ENCODE peak calls at places on chromosomes 7 and 10, in four cellular contexts. V, J, Z and O are unnamed samples.

GRCh38 chr7:153657182-153657800 is 394.9 kb upstream of the DPP6 start:
- DNase-seq in Z (no peak), V (no peak), J (no peak), O (no peak)

GRCh38 chr7:11748884-11749283 is 83.1 kb downstream of the THSD7A start:
- DNase-seq in Z (no peak), V (no peak), J (no peak), O (no peak)

GRCh38 chr10:119657725-119658124 is 6.5 kb downstream of the BAG3 start:
- DNase-seq in J (peak; percentile 63), V (no peak), Z (no peak), O (peak; percentile 55)

GRCh38 chr10:129605986-129606518 is 139.0 kb downstream of the MGMT start:
- DNase-seq in V (no peak), J (no peak), Z (no peak), O (no peak)

GRCh38 chr10:13331641-13332040 is 16.5 kb downstream of the SEPHS1 start:
- DNase-seq in Z (no peak), J (no peak), V (no peak), O (no peak)

GRCh38 chr7:75981450-75982305 is 12.7 kb downstream of the TMEM120A start:
- DNase-seq in V (no peak), J (no peak), Z (peak; percentile 61), O (no peak)

GRCh38 chr10:13917791-13918190 is 331.0 kb downstream of the PRPF18 start:
- DNase-seq in V (no peak), Z (no peak), J (no peak), O (no peak)

GRCh38 chr10:43203491-43204393 is 63.1 kb downstream of the RASGEF1A start:
- DNase-seq in V (peak; percentile 26), Z (peak; percentile 76), J (no peak), O (peak; percentile 48)

GRCh38 chr7:36604801-36605200 is 119.5 kb downstream of the AOAH start:
- DNase-seq in V (no peak), Z (no peak), J (no peak), O (no peak)

GRCh38 chr7:140661124-140661523 is 11.6 kb upstream of the ADCK2 start:
- DNase-seq in Z (no peak), J (peak; percentile 51), V (no peak), O (no peak)

GRCh38 chr10:77296534-77297369 is 340.9 kb downstream of the KCNMA1 start:
- DNase-seq in Z (no peak), J (no peak), V (no peak), O (no peak)

GRCh38 chr10:122265896-122266295 is 5.2 kb upstream of the BTBD16 start:
- DNase-seq in V (no peak), Z (no peak), J (no peak), O (no peak)

GRCh38 chr10:60821661-60822060 is 43.4 kb downstream of the CDK1 start:
- DNase-seq in Z (no peak), V (no peak), J (no peak), O (no peak)

GRCh38 chr7:73893342-73894101 is 32.6 kb downstream of the TMEM270 start:
- DNase-seq in Z (no peak), J (peak; percentile 62), V (peak; percentile 92), O (peak; percentile 49)

DNA sequence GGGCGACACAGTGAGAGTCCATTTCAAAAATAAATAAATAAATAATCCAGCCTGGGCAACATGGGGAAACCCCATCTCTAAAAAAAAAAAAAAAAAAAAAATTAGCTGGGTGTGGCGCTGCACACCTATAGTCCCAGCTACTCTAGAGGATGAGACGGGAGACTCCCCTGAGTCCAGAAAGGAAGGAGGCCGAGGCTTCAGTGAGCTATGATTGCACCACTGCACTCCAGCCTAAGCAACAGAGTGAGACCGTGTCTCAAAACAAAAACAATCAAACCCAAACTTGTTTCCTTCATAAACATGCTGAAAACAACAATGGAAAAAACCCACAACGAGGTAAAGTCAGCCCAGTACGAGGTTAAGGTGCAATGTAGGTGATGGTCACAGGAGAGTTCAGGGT is 1.2 kb downstream of the COX19 start:
- DNase-seq in V (no peak), Z (no peak), J (no peak), O (no peak)
- H3K4me1 ChIP-seq in V (peaks cover 24% of the 10 kb centered on the region), Z (peaks cover 33% of the 10 kb centered on the region), J (peaks cover 3% of the 10 kb centered on the region), O (peaks cover 22% of the 10 kb centered on the region)

DNA sequence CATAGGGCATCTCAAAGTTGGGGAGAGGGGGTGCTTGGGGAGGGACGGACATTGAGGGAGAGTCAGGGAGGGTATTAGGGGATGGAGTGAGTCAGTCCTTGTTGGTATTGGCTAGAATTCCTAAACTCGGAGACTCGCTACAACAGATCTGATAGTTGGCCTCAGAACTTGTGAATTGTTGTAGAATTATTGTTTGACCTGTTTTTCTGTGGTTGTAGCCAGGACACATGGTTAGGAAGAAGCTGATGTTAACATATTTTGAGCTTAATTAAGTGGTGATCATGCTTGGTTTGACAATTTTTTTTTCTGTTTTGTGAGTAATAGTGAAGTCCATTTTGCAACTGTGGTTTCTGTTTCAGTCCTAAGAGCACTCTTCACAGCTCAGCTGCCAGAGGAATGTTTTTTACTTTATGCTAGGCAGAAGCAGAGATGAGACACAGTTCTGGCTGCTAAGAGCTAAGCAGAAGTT is 1190.3 kb upstream of the C7orf33 start:
- DNase-seq in J (peak; percentile 72), V (no peak), Z (no peak), O (no peak)
- H3K4me3 ChIP-seq in J (peak overlapping the region; percentile 46), V (no peak overlapping the region), Z (no peak overlapping the region), O (no peak overlapping the region)

GRCh38 chr10:79105818-79106217 is 37.1 kb downstream of the ZMIZ1 start:
- DNase-seq in V (no peak), J (no peak), Z (no peak), O (no peak)
- H3K4me1 ChIP-seq in V (peaks cover 70% of the 10 kb centered on the region), J (peaks cover 27% of the 10 kb centered on the region), Z (peaks cover 65% of the 10 kb centered on the region), O (peaks cover 38% of the 10 kb centered on the region)

GRCh38 chr10:90801608-90802007 is 56.2 kb downstream of the HTR7 start:
- DNase-seq in J (no peak), Z (no peak), V (no peak), O (no peak)

GRCh38 chr10:90800232-90800796 is 57.5 kb downstream of the HTR7 start:
- DNase-seq in Z (no peak), V (no peak), J (no peak), O (no peak)

GRCh38 chr10:90805211-90805610 is 52.6 kb downstream of the HTR7 start:
- DNase-seq in J (no peak), Z (no peak), V (no peak), O (no peak)

GRCh38 chr10:90806677-90807076 is 51.2 kb downstream of the HTR7 start:
- DNase-seq in V (no peak), Z (no peak), J (no peak), O (no peak)

GRCh38 chr10:90804354-90804753 is 53.5 kb downstream of the HTR7 start:
- DNase-seq in V (no peak), Z (no peak), J (no peak), O (no peak)
- H3K4me3 ChIP-seq in V (no peak overlapping the region), Z (no peak overlapping the region), J (no peak overlapping the region), O (no peak overlapping the region)

GRCh38 chr7:117894037-117894436 is 20.8 kb upstream of the CTTNBP2 start:
- DNase-seq in Z (no peak), V (no peak), J (no peak), O (no peak)
- H3K4me1 ChIP-seq in Z (no peaks in the 10 kb centered on the region), V (no peaks in the 10 kb centered on the region), J (no peaks in the 10 kb centered on the region), O (no peaks in the 10 kb centered on the region)

DNA sequence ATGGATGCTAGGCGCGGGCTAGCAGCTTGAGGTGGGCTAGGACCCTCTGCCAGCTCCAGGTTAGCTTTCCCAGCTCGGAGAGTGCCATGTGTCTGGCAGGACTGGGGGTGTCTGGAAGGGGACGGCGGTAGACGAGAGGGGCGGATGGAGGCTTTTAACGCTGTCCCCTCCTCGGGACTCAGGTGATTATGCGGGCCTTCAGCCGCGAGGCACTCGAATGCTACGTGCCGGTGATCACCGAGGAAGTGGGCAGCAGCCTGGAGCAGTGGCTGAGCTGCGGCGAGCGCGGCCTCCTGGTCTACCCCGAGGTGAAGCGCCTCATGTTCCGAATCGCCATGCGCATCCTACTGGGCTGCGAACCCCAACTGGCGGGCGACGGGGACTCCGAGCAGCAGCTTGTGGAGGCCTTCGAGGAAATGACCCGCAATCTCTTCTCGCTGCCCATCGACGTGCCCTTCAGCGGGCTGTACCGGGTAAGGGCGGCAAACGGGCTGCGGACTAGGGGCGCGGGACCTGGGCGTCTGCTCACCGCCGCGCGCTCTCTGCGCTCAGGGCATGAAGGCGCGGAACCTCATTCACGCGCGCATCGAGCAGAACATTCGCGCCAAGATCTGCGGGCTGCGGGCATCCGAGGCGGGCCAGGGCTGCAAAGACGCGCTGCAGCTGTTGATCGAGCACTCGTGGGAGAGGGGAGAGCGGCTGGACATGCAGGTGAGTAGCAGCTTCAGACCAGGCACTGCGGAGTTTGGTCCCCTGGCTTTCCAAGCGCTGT is 1.1 kb downstream of the CYP26A1 start:
- DNase-seq in Z (no peak), V (no peak), J (no peak), O (no peak)
- H3K4me3 ChIP-seq in Z (no peak overlapping the region), V (peak overlapping the region; percentile 60), J (no peak overlapping the region), O (no peak overlapping the region)